ENCODE peak calls at places on chromosomes 16 and 17, in six cellular contexts. One of them, this sample, is unnamed. For H3K4me1, the result is how much of the 10 kb centered on the place peaks cover.

GRCh38 chr17:43840814-43841213 is 6.2 kb upstream of the CD300LG start:
- DNase-seq in neural progenitor cell: peak
- DNase-seq in testis: peak
- DNase-seq in IMR-90: peak
- DNase-seq in GM12878: no peak
- DNase-seq in MM.1S: no peak
- DNase-seq in this sample: peak

GRCh38 chr17:14791221-14791620 is 473.9 kb downstream of the PMP22 start:
- DNase-seq in neural progenitor cell: no peak
- DNase-seq in testis: no peak
- DNase-seq in IMR-90: peak
- DNase-seq in GM12878: no peak
- DNase-seq in MM.1S: no peak
- DNase-seq in this sample: no peak

GRCh38 chr16:1156111-1156982 is 3.4 kb downstream of the CACNA1H start:
- DNase-seq in neural progenitor cell: no peak
- DNase-seq in testis: peak
- DNase-seq in IMR-90: no peak
- DNase-seq in GM12878: no peak
- DNase-seq in MM.1S: no peak
- DNase-seq in this sample: no peak

GRCh38 chr16:86632206-86632605 is 53.9 kb downstream of the FOXL1 start:
- DNase-seq in neural progenitor cell: no peak
- DNase-seq in testis: no peak
- DNase-seq in IMR-90: no peak
- DNase-seq in GM12878: no peak
- DNase-seq in MM.1S: no peak
- DNase-seq in this sample: no peak

GRCh38 chr16:68993885-68994284 is 111.6 kb upstream of the HAS3 start:
- DNase-seq in neural progenitor cell: no peak
- DNase-seq in testis: no peak
- DNase-seq in IMR-90: peak
- DNase-seq in GM12878: no peak
- DNase-seq in MM.1S: no peak
- DNase-seq in this sample: no peak

GRCh38 chr17:67995568-67996191 is 589 bp downstream of the C17orf58 start:
- DNase-seq in neural progenitor cell: peak
- DNase-seq in testis: no peak
- DNase-seq in IMR-90: no peak
- DNase-seq in GM12878: no peak
- DNase-seq in MM.1S: peak
- DNase-seq in this sample: peak

GRCh38 chr16:13426279-13426678 is 493.7 kb upstream of the ERCC4 start:
- DNase-seq in neural progenitor cell: peak
- DNase-seq in testis: no peak
- DNase-seq in IMR-90: no peak
- DNase-seq in GM12878: no peak
- DNase-seq in MM.1S: no peak
- DNase-seq in this sample: no peak

GRCh38 chr16:15539197-15539596 is 103.8 kb downstream of the MARF1 start:
- DNase-seq in neural progenitor cell: peak
- DNase-seq in testis: no peak
- DNase-seq in IMR-90: no peak
- DNase-seq in GM12878: no peak
- DNase-seq in MM.1S: no peak
- DNase-seq in this sample: no peak

GRCh38 chr17:59811209-59811608 is 81.5 kb downstream of the TUBD1 start:
- DNase-seq in neural progenitor cell: no peak
- DNase-seq in testis: no peak
- DNase-seq in IMR-90: no peak
- DNase-seq in GM12878: no peak
- DNase-seq in MM.1S: no peak
- DNase-seq in this sample: no peak

GRCh38 chr17:77285594-77286390 is 145.0 kb downstream of the SEC14L1 start:
- DNase-seq in neural progenitor cell: no peak
- DNase-seq in testis: no peak
- DNase-seq in IMR-90: peak
- DNase-seq in GM12878: no peak
- DNase-seq in MM.1S: no peak
- DNase-seq in this sample: peak

GRCh38 chr17:47188266-47188665 is 829 bp downstream of the CDC27 start:
- DNase-seq in neural progenitor cell: no peak
- DNase-seq in testis: no peak
- DNase-seq in IMR-90: peak
- DNase-seq in GM12878: no peak
- DNase-seq in MM.1S: peak
- DNase-seq in this sample: no peak

GRCh38 chr16:81885976-81886586 is 107.0 kb downstream of the PLCG2 start:
- DNase-seq in neural progenitor cell: peak
- DNase-seq in testis: no peak
- DNase-seq in IMR-90: peak
- DNase-seq in GM12878: no peak
- DNase-seq in MM.1S: peak
- DNase-seq in this sample: peak

DNA sequence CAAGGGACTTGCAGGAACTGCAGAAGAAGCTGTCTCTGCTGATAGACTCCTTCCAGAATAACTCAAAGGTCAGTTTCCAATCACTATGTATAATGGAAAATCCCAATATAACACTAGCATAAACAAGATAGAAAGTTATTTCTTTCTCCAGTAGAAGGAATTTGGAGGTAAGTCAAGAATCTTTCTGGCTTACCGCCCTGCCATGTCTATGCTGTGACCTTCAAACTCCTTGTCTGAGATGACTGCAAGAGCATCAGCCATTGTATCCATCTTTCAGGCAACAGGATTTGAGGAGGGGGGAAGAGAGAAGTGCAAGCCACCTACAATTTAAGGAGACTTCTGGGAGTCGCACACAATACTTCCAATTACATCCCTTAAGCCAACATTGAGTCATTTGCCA is 2.7 kb downstream of the LDAF1 start:
- DNase-seq in neural progenitor cell: no peak
- DNase-seq in testis: peak
- DNase-seq in IMR-90: peak
- DNase-seq in GM12878: no peak
- DNase-seq in MM.1S: no peak
- DNase-seq in this sample: no peak
- H3K4me1 ChIP-seq in neural progenitor cell: under half
- H3K4me1 ChIP-seq in testis: under half
- H3K4me1 ChIP-seq in IMR-90: under half
- H3K4me1 ChIP-seq in GM12878: under half
- H3K4me1 ChIP-seq in MM.1S: under half
- H3K4me1 ChIP-seq in this sample: under half

GRCh38 chr16:3471518-3472176 is 23.6 kb downstream of the C16orf90 start:
- DNase-seq in neural progenitor cell: no peak
- DNase-seq in testis: no peak
- DNase-seq in IMR-90: no peak
- DNase-seq in GM12878: no peak
- DNase-seq in MM.1S: no peak
- DNase-seq in this sample: no peak
- H3K4me1 ChIP-seq in neural progenitor cell: under half
- H3K4me1 ChIP-seq in testis: under half
- H3K4me1 ChIP-seq in IMR-90: under half
- H3K4me1 ChIP-seq in GM12878: under half
- H3K4me1 ChIP-seq in MM.1S: under half
- H3K4me1 ChIP-seq in this sample: under half

GRCh38 chr16:57803413-57803990 is 1.2 kb upstream of the KIFC3 start:
- DNase-seq in neural progenitor cell: no peak
- DNase-seq in testis: no peak
- DNase-seq in IMR-90: no peak
- DNase-seq in GM12878: no peak
- DNase-seq in MM.1S: no peak
- DNase-seq in this sample: peak
- H3K4me1 ChIP-seq in neural progenitor cell: under half
- H3K4me1 ChIP-seq in testis: half or more
- H3K4me1 ChIP-seq in IMR-90: under half
- H3K4me1 ChIP-seq in GM12878: under half
- H3K4me1 ChIP-seq in MM.1S: under half
- H3K4me1 ChIP-seq in this sample: under half

GRCh38 chr17:39621523-39622379 is 5.0 kb upstream of the PPP1R1B start:
- DNase-seq in neural progenitor cell: peak
- DNase-seq in testis: peak
- DNase-seq in IMR-90: peak
- DNase-seq in GM12878: peak
- DNase-seq in MM.1S: peak
- DNase-seq in this sample: peak
- H3K4me1 ChIP-seq in neural progenitor cell: under half
- H3K4me1 ChIP-seq in testis: under half
- H3K4me1 ChIP-seq in IMR-90: under half
- H3K4me1 ChIP-seq in GM12878: under half
- H3K4me1 ChIP-seq in MM.1S: under half
- H3K4me1 ChIP-seq in this sample: under half

GRCh38 chr17:78332530-78332929 is 27.3 kb downstream of the SOCS3 start:
- DNase-seq in neural progenitor cell: no peak
- DNase-seq in testis: no peak
- DNase-seq in IMR-90: no peak
- DNase-seq in GM12878: no peak
- DNase-seq in MM.1S: no peak
- DNase-seq in this sample: no peak
- H3K4me1 ChIP-seq in neural progenitor cell: under half
- H3K4me1 ChIP-seq in testis: under half
- H3K4me1 ChIP-seq in IMR-90: under half
- H3K4me1 ChIP-seq in GM12878: under half
- H3K4me1 ChIP-seq in MM.1S: under half
- H3K4me1 ChIP-seq in this sample: under half

DNA sequence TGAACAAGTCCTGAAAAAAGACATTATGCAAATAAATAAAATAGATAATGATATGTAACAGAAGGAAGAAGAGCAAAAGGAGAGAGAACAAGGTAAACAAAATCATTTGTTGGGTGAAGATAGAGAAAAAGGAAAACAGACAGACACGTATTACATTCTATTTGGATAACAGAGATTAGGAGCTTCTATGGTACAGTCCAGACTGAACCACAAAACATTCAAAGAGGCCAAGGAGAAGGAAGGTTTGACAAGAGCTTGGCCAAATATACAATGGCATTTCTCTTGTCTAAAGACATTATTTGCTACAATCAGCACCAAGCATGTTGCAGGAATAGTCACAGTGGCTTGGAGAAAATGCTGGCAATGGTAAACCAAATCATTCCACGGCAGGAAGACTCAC is 29.2 kb downstream of the SMG6 start:
- DNase-seq in neural progenitor cell: no peak
- DNase-seq in testis: no peak
- DNase-seq in IMR-90: no peak
- DNase-seq in GM12878: no peak
- DNase-seq in MM.1S: no peak
- DNase-seq in this sample: no peak
- H3K4me1 ChIP-seq in neural progenitor cell: under half
- H3K4me1 ChIP-seq in testis: under half
- H3K4me1 ChIP-seq in IMR-90: under half
- H3K4me1 ChIP-seq in GM12878: under half
- H3K4me1 ChIP-seq in MM.1S: under half
- H3K4me1 ChIP-seq in this sample: under half

DNA sequence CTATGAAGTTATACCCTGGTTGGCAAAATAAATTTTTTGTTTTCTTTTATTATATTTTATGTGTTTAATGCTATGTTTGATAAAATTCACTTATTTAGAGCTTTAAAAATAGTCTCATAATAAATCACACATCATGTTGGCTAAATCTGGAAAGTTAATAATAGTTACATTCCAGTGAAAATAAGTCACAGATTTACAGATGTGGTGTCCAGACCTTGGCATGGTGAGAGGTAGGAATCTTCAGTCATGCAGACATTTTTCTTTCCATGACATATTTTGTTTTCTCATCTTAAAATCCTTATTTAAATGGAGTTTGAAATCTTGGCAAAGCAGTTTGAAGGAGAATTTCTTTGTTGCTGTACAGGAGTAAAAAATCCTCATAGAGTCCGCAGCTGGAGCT is 48.1 kb upstream of the GOSR1 start:
- DNase-seq in neural progenitor cell: no peak
- DNase-seq in testis: no peak
- DNase-seq in IMR-90: peak
- DNase-seq in GM12878: no peak
- DNase-seq in MM.1S: no peak
- DNase-seq in this sample: no peak
- H3K4me1 ChIP-seq in neural progenitor cell: under half
- H3K4me1 ChIP-seq in testis: under half
- H3K4me1 ChIP-seq in IMR-90: under half
- H3K4me1 ChIP-seq in GM12878: under half
- H3K4me1 ChIP-seq in MM.1S: under half
- H3K4me1 ChIP-seq in this sample: under half

DNA sequence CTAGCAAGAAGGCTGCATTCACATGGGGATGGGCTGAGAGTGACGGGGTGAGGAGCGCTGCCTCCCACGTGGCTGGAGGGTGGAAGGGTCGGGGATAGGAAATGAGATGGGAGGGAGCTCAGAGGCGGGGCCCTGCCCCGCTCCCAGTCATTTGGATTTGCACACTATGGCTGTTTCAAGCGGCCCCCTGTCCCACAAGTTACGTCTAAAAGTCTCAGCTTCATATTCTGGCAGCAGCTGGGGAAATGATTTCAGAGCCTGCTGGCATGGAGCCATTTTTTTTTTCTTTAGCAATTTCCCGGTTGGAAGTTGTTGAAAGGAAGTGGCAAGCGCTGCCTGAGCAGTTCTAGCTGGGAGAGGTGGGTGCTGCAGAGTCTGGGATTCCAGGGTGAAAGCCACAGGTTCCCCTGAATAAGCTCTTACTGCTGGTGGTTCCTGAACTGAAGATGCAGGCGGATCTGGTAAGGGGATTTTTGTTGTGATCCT is 70.9 kb upstream of the LGALS9 start:
- DNase-seq in neural progenitor cell: no peak
- DNase-seq in testis: no peak
- DNase-seq in IMR-90: peak
- DNase-seq in GM12878: no peak
- DNase-seq in MM.1S: no peak
- DNase-seq in this sample: no peak
- H3K4me1 ChIP-seq in neural progenitor cell: under half
- H3K4me1 ChIP-seq in testis: under half
- H3K4me1 ChIP-seq in IMR-90: under half
- H3K4me1 ChIP-seq in GM12878: under half
- H3K4me1 ChIP-seq in MM.1S: under half
- H3K4me1 ChIP-seq in this sample: under half